ENCODE peak calls at places on chromosomes 16 and 17, in five cellular contexts. One of them, this sample, is unnamed.

GRCh38 chr16:49419016-49419415 is 45.4 kb downstream of the C16orf78 start:
- DNase-seq in GM12892: no peak
- DNase-seq in GM12878: no peak
- DNase-seq in H1: no peak
- DNase-seq in K562: no peak
- DNase-seq in this sample: no peak

GRCh38 chr17:56918916-56919315 is 5.1 kb upstream of the TRIM25 start:
- DNase-seq in GM12892: no peak
- DNase-seq in GM12878: no peak
- DNase-seq in H1: no peak
- DNase-seq in K562: no peak
- DNase-seq in this sample: no peak

GRCh38 chr16:10980811-10981210 is 36.4 kb downstream of the CLEC16A start:
- DNase-seq in GM12892: no peak
- DNase-seq in GM12878: no peak
- DNase-seq in H1: no peak
- DNase-seq in K562: no peak
- DNase-seq in this sample: no peak

GRCh38 chr17:571224-571623 is 143.4 kb downstream of the VPS53 start:
- DNase-seq in GM12892: no peak
- DNase-seq in GM12878: no peak
- DNase-seq in H1: no peak
- DNase-seq in K562: no peak
- DNase-seq in this sample: no peak

GRCh38 chr16:89484923-89485679 is 5.3 kb downstream of the ANKRD11 start:
- DNase-seq in GM12892: no peak
- DNase-seq in GM12878: peak; percentile 41
- DNase-seq in H1: no peak
- DNase-seq in K562: no peak
- DNase-seq in this sample: no peak

GRCh38 chr17:75847595-75848522 is 3.7 kb upstream of the UNC13D start:
- DNase-seq in GM12892: no peak
- DNase-seq in GM12878: no peak
- DNase-seq in H1: no peak
- DNase-seq in K562: no peak
- DNase-seq in this sample: no peak

GRCh38 chr16:86984975-86985655 is 332.1 kb downstream of the C16orf95 start:
- DNase-seq in GM12892: no peak
- DNase-seq in GM12878: no peak
- DNase-seq in H1: no peak
- DNase-seq in K562: no peak
- DNase-seq in this sample: no peak

GRCh38 chr16:89197633-89198416 is 2.5 kb downstream of the SLC22A31 start:
- DNase-seq in GM12892: no peak
- DNase-seq in GM12878: no peak
- DNase-seq in H1: no peak
- DNase-seq in K562: no peak
- DNase-seq in this sample: no peak

GRCh38 chr16:15564619-15565339 is 78.2 kb downstream of the MARF1 start:
- DNase-seq in GM12892: no peak
- DNase-seq in GM12878: no peak
- DNase-seq in H1: no peak
- DNase-seq in K562: no peak
- DNase-seq in this sample: no peak

GRCh38 chr16:17082126-17082882 is 388.5 kb downstream of the XYLT1 start:
- DNase-seq in GM12892: no peak
- DNase-seq in GM12878: no peak
- DNase-seq in H1: no peak
- DNase-seq in K562: no peak
- DNase-seq in this sample: no peak

GRCh38 chr17:9271989-9272388 is 250.7 kb downstream of the NTN1 start:
- DNase-seq in GM12892: no peak
- DNase-seq in GM12878: no peak
- DNase-seq in H1: no peak
- DNase-seq in K562: no peak
- DNase-seq in this sample: no peak

GRCh38 chr16:30185141-30185682 is 1.8 kb downstream of the CORO1A start:
- DNase-seq in GM12892: no peak
- DNase-seq in GM12878: no peak
- DNase-seq in H1: peak; percentile 44
- DNase-seq in K562: no peak
- DNase-seq in this sample: peak; percentile 21

GRCh38 chr17:80761421-80761871 is 216.8 kb downstream of the RPTOR start:
- DNase-seq in GM12892: no peak
- DNase-seq in GM12878: no peak
- DNase-seq in H1: no peak
- DNase-seq in K562: no peak
- DNase-seq in this sample: no peak

GRCh38 chr17:33751702-33752065 is 458.6 kb upstream of the ASIC2 start:
- DNase-seq in GM12892: no peak
- DNase-seq in GM12878: no peak
- DNase-seq in H1: no peak
- DNase-seq in K562: no peak
- DNase-seq in this sample: no peak

GRCh38 chr17:73998246-73999220 is 204.9 kb upstream of the RPL38 start:
- DNase-seq in GM12892: peak; percentile 61
- DNase-seq in GM12878: no peak
- DNase-seq in H1: peak; percentile 91
- DNase-seq in K562: peak; percentile 82
- DNase-seq in this sample: peak; percentile 76

GRCh38 chr17:27939489-27940465 is 46.6 kb upstream of the LYRM9 start:
- DNase-seq in GM12892: no peak
- DNase-seq in GM12878: no peak
- DNase-seq in H1: no peak
- DNase-seq in K562: no peak
- DNase-seq in this sample: peak; percentile 27

GRCh38 chr17:1072551-1072961 is 75.6 kb downstream of the TIMM22 start:
- DNase-seq in GM12892: no peak
- DNase-seq in GM12878: no peak
- DNase-seq in H1: no peak
- DNase-seq in K562: no peak
- DNase-seq in this sample: no peak

GRCh38 chr16:79519448-79519847 is 81.1 kb downstream of the MAF start:
- DNase-seq in GM12892: no peak
- DNase-seq in GM12878: no peak
- DNase-seq in H1: no peak
- DNase-seq in K562: no peak
- DNase-seq in this sample: no peak

GRCh38 chr16:84086357-84086756 is 30.4 kb downstream of the MBTPS1 start:
- DNase-seq in GM12892: no peak
- DNase-seq in GM12878: no peak
- DNase-seq in H1: no peak
- DNase-seq in K562: peak; percentile 29
- DNase-seq in this sample: no peak

GRCh38 chr17:700504-701094 is 14.0 kb downstream of the VPS53 start:
- DNase-seq in GM12892: peak; percentile 29
- DNase-seq in GM12878: no peak
- DNase-seq in H1: no peak
- DNase-seq in K562: peak; percentile 26
- DNase-seq in this sample: peak; percentile 22

GRCh38 chr17:73628642-73629552 is 15.3 kb downstream of the SDK2 start:
- DNase-seq in GM12892: no peak
- DNase-seq in GM12878: no peak
- DNase-seq in H1: no peak
- DNase-seq in K562: no peak
- DNase-seq in this sample: no peak

GRCh38 chr17:19939993-19940721 is 37.5 kb downstream of the AKAP10 start:
- DNase-seq in GM12892: no peak
- DNase-seq in GM12878: no peak
- DNase-seq in H1: no peak
- DNase-seq in K562: no peak
- DNase-seq in this sample: no peak

GRCh38 chr16:58378401-58378800 is 13.9 kb upstream of the GINS3 start:
- DNase-seq in GM12892: no peak
- DNase-seq in GM12878: no peak
- DNase-seq in H1: no peak
- DNase-seq in K562: no peak
- DNase-seq in this sample: no peak

GRCh38 chr16:23351360-23351759 is 49.3 kb downstream of the SCNN1B start:
- DNase-seq in GM12892: no peak
- DNase-seq in GM12878: no peak
- DNase-seq in H1: no peak
- DNase-seq in K562: no peak
- DNase-seq in this sample: no peak

GRCh38 chr16:50744911-50745310 is 3.0 kb downstream of the CYLD start:
- DNase-seq in GM12892: no peak
- DNase-seq in GM12878: no peak
- DNase-seq in H1: no peak
- DNase-seq in K562: no peak
- DNase-seq in this sample: no peak

GRCh38 chr16:4500283-4500682 is 24.1 kb downstream of the HMOX2 start:
- DNase-seq in GM12892: no peak
- DNase-seq in GM12878: no peak
- DNase-seq in H1: no peak
- DNase-seq in K562: no peak
- DNase-seq in this sample: no peak

GRCh38 chr17:32516450-32516849 is 29.7 kb downstream of the CDK5R1 start:
- DNase-seq in GM12892: no peak
- DNase-seq in GM12878: no peak
- DNase-seq in H1: no peak
- DNase-seq in K562: no peak
- DNase-seq in this sample: no peak

GRCh38 chr17:17063546-17064122 is 21.4 kb downstream of the MPRIP start:
- DNase-seq in GM12892: no peak
- DNase-seq in GM12878: no peak
- DNase-seq in H1: no peak
- DNase-seq in K562: no peak
- DNase-seq in this sample: no peak

GRCh38 chr16:66566051-66566901 is at the start of gene CMTM1:
- DNase-seq in GM12892: no peak
- DNase-seq in GM12878: no peak
- DNase-seq in H1: peak; percentile 46
- DNase-seq in K562: no peak
- DNase-seq in this sample: no peak

GRCh38 chr17:78925662-78926555 is 722 bp upstream of the TIMP2 start:
- DNase-seq in GM12892: no peak
- DNase-seq in GM12878: no peak
- DNase-seq in H1: peak; percentile 68
- DNase-seq in K562: no peak
- DNase-seq in this sample: no peak

GRCh38 chr17:78925234-78925633 is at the start of gene TIMP2:
- DNase-seq in GM12892: no peak
- DNase-seq in GM12878: no peak
- DNase-seq in H1: peak; percentile 87
- DNase-seq in K562: peak; percentile 73
- DNase-seq in this sample: peak; percentile 82

GRCh38 chr17:78922876-78923498 is 2.2 kb downstream of the TIMP2 start:
- DNase-seq in GM12892: no peak
- DNase-seq in GM12878: no peak
- DNase-seq in H1: no peak
- DNase-seq in K562: no peak
- DNase-seq in this sample: no peak

GRCh38 chr17:78924481-78925151 is 571 bp downstream of the TIMP2 start:
- DNase-seq in GM12892: no peak
- DNase-seq in GM12878: no peak
- DNase-seq in H1: peak; percentile 58
- DNase-seq in K562: no peak
- DNase-seq in this sample: peak; percentile 52

GRCh38 chr17:78923660-78924453 is 1.3 kb downstream of the TIMP2 start:
- DNase-seq in GM12892: peak; percentile 68
- DNase-seq in GM12878: no peak
- DNase-seq in H1: peak; percentile 86
- DNase-seq in K562: peak; percentile 57
- DNase-seq in this sample: peak; percentile 78
- TF ChIP-seq TAF1 in GM12892: no peak
- TF ChIP-seq TAF1 in GM12878: no peak
- TF ChIP-seq TAF1 in H1: peak; percentile 45
- TF ChIP-seq TAF1 in K562: no peak
- TF ChIP-seq TAF1 in this sample: no peak

GRCh38 chr16:21953541-21953902 is 361 bp downstream of the UQCRC2 start:
- DNase-seq in GM12892: peak; percentile 33
- DNase-seq in GM12878: no peak
- DNase-seq in H1: no peak
- DNase-seq in K562: no peak
- DNase-seq in this sample: no peak

GRCh38 chr16:21950782-21951521 is 2.2 kb upstream of the UQCRC2 start:
- DNase-seq in GM12892: no peak
- DNase-seq in GM12878: no peak
- DNase-seq in H1: no peak
- DNase-seq in K562: peak; percentile 42
- DNase-seq in this sample: no peak

GRCh38 chr16:21952040-21952792 is 945 bp upstream of the UQCRC2 start:
- DNase-seq in GM12892: no peak
- DNase-seq in GM12878: peak; percentile 51
- DNase-seq in H1: peak; percentile 64
- DNase-seq in K562: peak; percentile 76
- DNase-seq in this sample: peak; percentile 14

GRCh38 chr16:21949713-21950260 is 3.4 kb upstream of the UQCRC2 start:
- DNase-seq in GM12892: no peak
- DNase-seq in GM12878: no peak
- DNase-seq in H1: no peak
- DNase-seq in K562: no peak
- DNase-seq in this sample: no peak

DNA sequence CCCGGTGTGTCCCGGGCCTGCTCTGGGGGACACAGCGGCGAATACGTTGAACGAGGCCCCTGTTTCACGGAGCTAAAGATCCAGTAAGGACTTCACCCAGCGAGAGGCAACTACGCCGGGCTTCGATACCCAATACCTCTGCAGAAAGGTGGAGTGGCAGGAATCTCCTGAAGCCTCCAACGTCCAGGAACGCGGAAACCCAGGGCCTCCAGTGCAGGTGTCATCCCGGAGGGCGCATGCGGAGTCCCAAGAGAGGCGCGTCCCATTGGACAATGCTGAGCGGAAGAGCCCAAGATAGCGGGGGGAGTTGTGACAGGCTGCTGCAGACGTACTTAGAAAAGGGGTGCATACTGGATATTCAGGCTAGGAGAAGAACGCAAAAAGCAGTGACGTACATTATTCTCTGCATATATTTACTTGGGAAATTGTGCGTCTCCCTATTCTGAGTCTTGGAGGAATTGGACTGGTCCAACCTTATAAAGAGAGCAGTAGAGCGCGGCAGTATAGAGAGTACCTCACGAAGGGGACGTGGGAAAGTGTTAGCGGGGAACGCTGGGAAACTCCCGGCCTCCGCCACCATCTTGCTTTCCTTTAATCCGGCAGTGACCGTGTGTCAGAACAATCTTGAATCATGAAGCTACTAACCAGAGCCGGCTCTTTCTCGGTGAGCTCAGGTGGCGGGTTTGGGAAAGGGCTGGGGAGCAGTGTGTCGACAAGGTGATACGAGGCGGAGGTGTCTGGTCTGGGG is at the start of gene UQCRC2:
- DNase-seq in GM12892: peak; percentile 69
- DNase-seq in GM12878: peak; percentile 90
- DNase-seq in H1: peak; percentile 85
- DNase-seq in K562: peak; percentile 92
- DNase-seq in this sample: peak; percentile 62
- TF ChIP-seq POLR2A in GM12892: peak; percentile 95
- TF ChIP-seq POLR2A in GM12878: peak; percentile 94
- TF ChIP-seq POLR2A in H1: peak; percentile 83
- TF ChIP-seq POLR2A in K562: peak; percentile 94
- TF ChIP-seq POLR2A in this sample: peak; percentile 91

GRCh38 chr16:21101631-21102420 is 48.8 kb downstream of the DNAH3 start:
- DNase-seq in GM12892: no peak
- DNase-seq in GM12878: no peak
- DNase-seq in H1: no peak
- DNase-seq in K562: no peak
- DNase-seq in this sample: no peak
- TF ChIP-seq TAF1 in GM12892: no peak
- TF ChIP-seq TAF1 in GM12878: no peak
- TF ChIP-seq TAF1 in H1: no peak
- TF ChIP-seq TAF1 in K562: no peak
- TF ChIP-seq TAF1 in this sample: no peak

GRCh38 chr17:12667299-12667958 is 1.7 kb downstream of the MYOCD start:
- DNase-seq in GM12892: no peak
- DNase-seq in GM12878: no peak
- DNase-seq in H1: peak; percentile 52
- DNase-seq in K562: no peak
- DNase-seq in this sample: peak; percentile 18
- TF ChIP-seq POLR2A in GM12892: no peak
- TF ChIP-seq POLR2A in GM12878: no peak
- TF ChIP-seq POLR2A in H1: no peak
- TF ChIP-seq POLR2A in K562: no peak
- TF ChIP-seq POLR2A in this sample: no peak

This sample was measured in GM12891.